ENCODE peak calls at places on chromosomes 16 and 17, in five cellular contexts. D is PC-9; T is activated gamma-delta T cell treated with anti-CD3 and anti-CD28 coated beads, Interleukin-2, amount 50 U/mL, for 16 hours; Y is heart right ventricle; B is stimulated activated CD8-positive, alpha-beta memory T cell treated with anti-CD3 and anti-CD28 coated beads, Interleukin-15, amount 100 ng/mL, for 1 hour. Q is an unnamed sample.

GRCh38 chr16:77833906-77834599 is 45.7 kb downstream of the VAT1L start:
- DNase-seq in D (no peak), B (no peak), T (no peak), Y (no peak), Q (peak)

GRCh38 chr17:6643460-6644125 is 2.7 kb downstream of the TXNDC17 start:
- DNase-seq in D (no peak), B (no peak), Y (no peak), T (no peak), Q (no peak)

GRCh38 chr16:3503513-3503912 is 2.7 kb downstream of the CLUAP1 start:
- DNase-seq in Y (no peak), T (peak), B (no peak), D (peak), Q (no peak)

GRCh38 chr17:20935740-20936139 is 107.1 kb downstream of the USP22 start:
- DNase-seq in D (no peak), Y (no peak), B (no peak), T (no peak), Q (peak)

GRCh38 chr17:41322264-41322902 is 6.9 kb upstream of the KRTAP17-1 start:
- DNase-seq in B (no peak), T (no peak), Y (no peak), D (peak), Q (peak)

GRCh38 chr17:66018786-66019185 is 173.1 kb downstream of the CEP112 start:
- DNase-seq in D (no peak), T (no peak), Y (no peak), B (no peak), Q (no peak)

GRCh38 chr16:27243725-27244362 is 24.7 kb downstream of the NSMCE1 start:
- DNase-seq in Y (no peak), D (no peak), B (no peak), T (no peak), Q (no peak)

GRCh38 chr17:39719966-39720365 is 10.4 kb downstream of the MIEN1 start:
- DNase-seq in D (no peak), T (no peak), Y (no peak), B (no peak), Q (no peak)

GRCh38 chr17:62774338-62774737 is 33.8 kb downstream of the MARCHF10 start:
- DNase-seq in Y (no peak), T (no peak), B (no peak), D (no peak), Q (no peak)

GRCh38 chr16:10878644-10879498 is 1.9 kb downstream of the CIITA start:
- DNase-seq in T (no peak), Y (no peak), D (peak), B (no peak), Q (peak)

GRCh38 chr16:50600582-50601283 is 52.5 kb downstream of the NKD1 start:
- DNase-seq in B (no peak), Y (no peak), T (no peak), D (no peak), Q (no peak)

GRCh38 chr17:41816637-41817320 is 4.0 kb downstream of the FKBP10 start:
- DNase-seq in Y (no peak), B (no peak), D (no peak), T (no peak), Q (no peak)

GRCh38 chr16:27689711-27690110 is 139.8 kb downstream of the KATNIP start:
- DNase-seq in Y (no peak), D (no peak), T (no peak), B (no peak), Q (no peak)

Q was measured in H4.